ENCODE peak calls at places on chromosomes 5 and 9, in seven cellular contexts. One of them, this sample, is unnamed.

GRCh38 chr9:127172066-127172707 is 49.8 kb upstream of the ANGPTL2 start:
- DNase-seq in caudate nucleus: no peak
- DNase-seq in stimulated activated CD8-positive, alpha-beta memory T cell treated with anti-CD3 and anti-CD28 coated beads, Interleukin-15, amount 100 ng/mL, for 1 hour: no peak
- DNase-seq in fibroblast of pulmonary artery: no peak
- DNase-seq in fibroblast of lung: no peak
- DNase-seq in HepG2: no peak
- DNase-seq in heart right ventricle: no peak
- DNase-seq in this sample: no peak

GRCh38 chr9:105198763-105199339 is 45.6 kb upstream of the SLC44A1 start:
- DNase-seq in caudate nucleus: no peak
- DNase-seq in stimulated activated CD8-positive, alpha-beta memory T cell treated with anti-CD3 and anti-CD28 coated beads, Interleukin-15, amount 100 ng/mL, for 1 hour: no peak
- DNase-seq in fibroblast of pulmonary artery: no peak
- DNase-seq in fibroblast of lung: no peak
- DNase-seq in HepG2: no peak
- DNase-seq in heart right ventricle: no peak
- DNase-seq in this sample: no peak

GRCh38 chr9:89361031-89361430 is 42.7 kb downstream of the SECISBP2 start:
- DNase-seq in caudate nucleus: no peak
- DNase-seq in stimulated activated CD8-positive, alpha-beta memory T cell treated with anti-CD3 and anti-CD28 coated beads, Interleukin-15, amount 100 ng/mL, for 1 hour: no peak
- DNase-seq in fibroblast of pulmonary artery: no peak
- DNase-seq in fibroblast of lung: no peak
- DNase-seq in HepG2: no peak
- DNase-seq in heart right ventricle: no peak
- DNase-seq in this sample: no peak

GRCh38 chr5:132428811-132429440 is 59.4 kb downstream of the SLC22A5 start:
- DNase-seq in caudate nucleus: no peak
- DNase-seq in stimulated activated CD8-positive, alpha-beta memory T cell treated with anti-CD3 and anti-CD28 coated beads, Interleukin-15, amount 100 ng/mL, for 1 hour: no peak
- DNase-seq in fibroblast of pulmonary artery: peak
- DNase-seq in fibroblast of lung: peak
- DNase-seq in HepG2: no peak
- DNase-seq in heart right ventricle: no peak
- DNase-seq in this sample: no peak

GRCh38 chr9:135291165-135291564 is 188.4 kb upstream of the PPP1R26 start:
- DNase-seq in caudate nucleus: no peak
- DNase-seq in stimulated activated CD8-positive, alpha-beta memory T cell treated with anti-CD3 and anti-CD28 coated beads, Interleukin-15, amount 100 ng/mL, for 1 hour: no peak
- DNase-seq in fibroblast of pulmonary artery: no peak
- DNase-seq in fibroblast of lung: no peak
- DNase-seq in HepG2: no peak
- DNase-seq in heart right ventricle: no peak
- DNase-seq in this sample: no peak

GRCh38 chr9:38343037-38343436 is 49.5 kb upstream of the ALDH1B1 start:
- DNase-seq in caudate nucleus: no peak
- DNase-seq in stimulated activated CD8-positive, alpha-beta memory T cell treated with anti-CD3 and anti-CD28 coated beads, Interleukin-15, amount 100 ng/mL, for 1 hour: no peak
- DNase-seq in fibroblast of pulmonary artery: no peak
- DNase-seq in fibroblast of lung: no peak
- DNase-seq in HepG2: no peak
- DNase-seq in heart right ventricle: no peak
- DNase-seq in this sample: no peak

GRCh38 chr5:45795458-45795857 is 99.3 kb upstream of the HCN1 start:
- DNase-seq in caudate nucleus: no peak
- DNase-seq in stimulated activated CD8-positive, alpha-beta memory T cell treated with anti-CD3 and anti-CD28 coated beads, Interleukin-15, amount 100 ng/mL, for 1 hour: no peak
- DNase-seq in fibroblast of pulmonary artery: no peak
- DNase-seq in fibroblast of lung: no peak
- DNase-seq in HepG2: no peak
- DNase-seq in heart right ventricle: no peak
- DNase-seq in this sample: no peak

GRCh38 chr5:119873611-119874010 is 244.3 kb downstream of the FAM170A start:
- DNase-seq in caudate nucleus: no peak
- DNase-seq in stimulated activated CD8-positive, alpha-beta memory T cell treated with anti-CD3 and anti-CD28 coated beads, Interleukin-15, amount 100 ng/mL, for 1 hour: no peak
- DNase-seq in fibroblast of pulmonary artery: no peak
- DNase-seq in fibroblast of lung: no peak
- DNase-seq in HepG2: no peak
- DNase-seq in heart right ventricle: no peak
- DNase-seq in this sample: no peak

GRCh38 chr5:168159425-168159824 is 132.0 kb upstream of the WWC1 start:
- DNase-seq in caudate nucleus: no peak
- DNase-seq in stimulated activated CD8-positive, alpha-beta memory T cell treated with anti-CD3 and anti-CD28 coated beads, Interleukin-15, amount 100 ng/mL, for 1 hour: no peak
- DNase-seq in fibroblast of pulmonary artery: no peak
- DNase-seq in fibroblast of lung: no peak
- DNase-seq in HepG2: no peak
- DNase-seq in heart right ventricle: no peak
- DNase-seq in this sample: no peak

GRCh38 chr9:114746591-114746990 is 59.2 kb downstream of the TNFSF15 start:
- DNase-seq in caudate nucleus: no peak
- DNase-seq in stimulated activated CD8-positive, alpha-beta memory T cell treated with anti-CD3 and anti-CD28 coated beads, Interleukin-15, amount 100 ng/mL, for 1 hour: no peak
- DNase-seq in fibroblast of pulmonary artery: no peak
- DNase-seq in fibroblast of lung: no peak
- DNase-seq in HepG2: no peak
- DNase-seq in heart right ventricle: no peak
- DNase-seq in this sample: peak

GRCh38 chr9:113387560-113388230 is 10.9 kb upstream of the HDHD3 start:
- DNase-seq in caudate nucleus: no peak
- DNase-seq in stimulated activated CD8-positive, alpha-beta memory T cell treated with anti-CD3 and anti-CD28 coated beads, Interleukin-15, amount 100 ng/mL, for 1 hour: no peak
- DNase-seq in fibroblast of pulmonary artery: no peak
- DNase-seq in fibroblast of lung: no peak
- DNase-seq in HepG2: peak
- DNase-seq in heart right ventricle: no peak
- DNase-seq in this sample: no peak

GRCh38 chr9:124800306-124801259 is 23.6 kb downstream of the OLFML2A start:
- DNase-seq in caudate nucleus: no peak
- DNase-seq in stimulated activated CD8-positive, alpha-beta memory T cell treated with anti-CD3 and anti-CD28 coated beads, Interleukin-15, amount 100 ng/mL, for 1 hour: no peak
- DNase-seq in fibroblast of pulmonary artery: peak
- DNase-seq in fibroblast of lung: peak
- DNase-seq in HepG2: no peak
- DNase-seq in heart right ventricle: peak
- DNase-seq in this sample: no peak

GRCh38 chr9:122251351-122251750 is 13.3 kb downstream of the RBM18 start:
- DNase-seq in caudate nucleus: no peak
- DNase-seq in stimulated activated CD8-positive, alpha-beta memory T cell treated with anti-CD3 and anti-CD28 coated beads, Interleukin-15, amount 100 ng/mL, for 1 hour: no peak
- DNase-seq in fibroblast of pulmonary artery: no peak
- DNase-seq in fibroblast of lung: no peak
- DNase-seq in HepG2: peak
- DNase-seq in heart right ventricle: no peak
- DNase-seq in this sample: no peak

GRCh38 chr5:17087035-17087434 is 130.4 kb upstream of the BASP1 start:
- DNase-seq in caudate nucleus: no peak
- DNase-seq in stimulated activated CD8-positive, alpha-beta memory T cell treated with anti-CD3 and anti-CD28 coated beads, Interleukin-15, amount 100 ng/mL, for 1 hour: no peak
- DNase-seq in fibroblast of pulmonary artery: no peak
- DNase-seq in fibroblast of lung: peak
- DNase-seq in HepG2: no peak
- DNase-seq in heart right ventricle: no peak
- DNase-seq in this sample: no peak

GRCh38 chr9:124709291-124709690 is 61.8 kb downstream of the NR6A1 start:
- DNase-seq in caudate nucleus: no peak
- DNase-seq in stimulated activated CD8-positive, alpha-beta memory T cell treated with anti-CD3 and anti-CD28 coated beads, Interleukin-15, amount 100 ng/mL, for 1 hour: no peak
- DNase-seq in fibroblast of pulmonary artery: no peak
- DNase-seq in fibroblast of lung: no peak
- DNase-seq in HepG2: no peak
- DNase-seq in heart right ventricle: no peak
- DNase-seq in this sample: no peak

GRCh38 chr9:131954299-131954698 is 125.4 kb downstream of the MED27 start:
- DNase-seq in caudate nucleus: no peak
- DNase-seq in stimulated activated CD8-positive, alpha-beta memory T cell treated with anti-CD3 and anti-CD28 coated beads, Interleukin-15, amount 100 ng/mL, for 1 hour: no peak
- DNase-seq in fibroblast of pulmonary artery: no peak
- DNase-seq in fibroblast of lung: no peak
- DNase-seq in HepG2: no peak
- DNase-seq in heart right ventricle: no peak
- DNase-seq in this sample: no peak

GRCh38 chr9:114051281-114051680 is 26.8 kb downstream of the AMBP start:
- DNase-seq in caudate nucleus: no peak
- DNase-seq in stimulated activated CD8-positive, alpha-beta memory T cell treated with anti-CD3 and anti-CD28 coated beads, Interleukin-15, amount 100 ng/mL, for 1 hour: no peak
- DNase-seq in fibroblast of pulmonary artery: no peak
- DNase-seq in fibroblast of lung: no peak
- DNase-seq in HepG2: no peak
- DNase-seq in heart right ventricle: no peak
- DNase-seq in this sample: no peak

GRCh38 chr5:104987074-104987473 is 1424.5 kb upstream of the NUDT12 start:
- DNase-seq in caudate nucleus: no peak
- DNase-seq in stimulated activated CD8-positive, alpha-beta memory T cell treated with anti-CD3 and anti-CD28 coated beads, Interleukin-15, amount 100 ng/mL, for 1 hour: no peak
- DNase-seq in fibroblast of pulmonary artery: no peak
- DNase-seq in fibroblast of lung: no peak
- DNase-seq in HepG2: no peak
- DNase-seq in heart right ventricle: no peak
- DNase-seq in this sample: no peak

GRCh38 chr5:35416217-35416988 is 186.1 kb upstream of the PRLR start:
- DNase-seq in caudate nucleus: no peak
- DNase-seq in stimulated activated CD8-positive, alpha-beta memory T cell treated with anti-CD3 and anti-CD28 coated beads, Interleukin-15, amount 100 ng/mL, for 1 hour: no peak
- DNase-seq in fibroblast of pulmonary artery: no peak
- DNase-seq in fibroblast of lung: no peak
- DNase-seq in HepG2: peak
- DNase-seq in heart right ventricle: no peak
- DNase-seq in this sample: no peak

GRCh38 chr5:53884411-53884810 is 324.0 kb downstream of the NDUFS4 start:
- DNase-seq in caudate nucleus: no peak
- DNase-seq in stimulated activated CD8-positive, alpha-beta memory T cell treated with anti-CD3 and anti-CD28 coated beads, Interleukin-15, amount 100 ng/mL, for 1 hour: no peak
- DNase-seq in fibroblast of pulmonary artery: no peak
- DNase-seq in fibroblast of lung: no peak
- DNase-seq in HepG2: no peak
- DNase-seq in heart right ventricle: no peak
- DNase-seq in this sample: no peak

GRCh38 chr9:79809931-79810330 is 238.2 kb downstream of the TLE4 start:
- DNase-seq in caudate nucleus: no peak
- DNase-seq in stimulated activated CD8-positive, alpha-beta memory T cell treated with anti-CD3 and anti-CD28 coated beads, Interleukin-15, amount 100 ng/mL, for 1 hour: no peak
- DNase-seq in fibroblast of pulmonary artery: peak
- DNase-seq in fibroblast of lung: peak
- DNase-seq in HepG2: no peak
- DNase-seq in heart right ventricle: no peak
- DNase-seq in this sample: peak

GRCh38 chr5:41156739-41157138 is 56.6 kb downstream of the C6 start:
- DNase-seq in caudate nucleus: no peak
- DNase-seq in stimulated activated CD8-positive, alpha-beta memory T cell treated with anti-CD3 and anti-CD28 coated beads, Interleukin-15, amount 100 ng/mL, for 1 hour: no peak
- DNase-seq in fibroblast of pulmonary artery: peak
- DNase-seq in fibroblast of lung: peak
- DNase-seq in HepG2: no peak
- DNase-seq in heart right ventricle: no peak
- DNase-seq in this sample: no peak

GRCh38 chr5:95448836-95449235 is 57.7 kb downstream of the FAM81B start:
- DNase-seq in caudate nucleus: no peak
- DNase-seq in stimulated activated CD8-positive, alpha-beta memory T cell treated with anti-CD3 and anti-CD28 coated beads, Interleukin-15, amount 100 ng/mL, for 1 hour: no peak
- DNase-seq in fibroblast of pulmonary artery: no peak
- DNase-seq in fibroblast of lung: no peak
- DNase-seq in HepG2: no peak
- DNase-seq in heart right ventricle: no peak
- DNase-seq in this sample: no peak